ENCODE peak calls at places on chromosome 17, in nine cellular contexts. F is stimulated activated CD8-positive, alpha-beta memory T cell treated with anti-CD3 and anti-CD28 coated beads, Interleukin-2, amount 100 ng/mL, for 48 hours; E is dorsolateral prefrontal cortex; G is PC-9; K is lung; Y is naive thymus-derived CD8-positive, alpha-beta T cell; U is dermis blood vessel endothelial cell; C is AG04450; D is GM23338. W is an unnamed sample.

GRCh38 chr17:78421084-78421533 is 42.7 kb downstream of the PGS1 start:
- DNase-seq in F (no peak), G (no peak), D (no peak), U (no peak), E (no peak), K (no peak), C (no peak), Y (no peak), W (no peak)

GRCh38 chr17:50257574-50258224 is 16.6 kb upstream of the TMEM92 start:
- DNase-seq in C (no peak), D (no peak), U (no peak), Y (no peak), F (no peak), E (peak; percentile 3), K (no peak), G (no peak), W (no peak)

GRCh38 chr17:76427457-76428231 is 25.3 kb downstream of the UBE2O start:
- DNase-seq in F (no peak), E (no peak), D (no peak), K (no peak), C (peak; percentile 37), U (peak; percentile 77), Y (no peak), G (no peak), W (no peak)

GRCh38 chr17:74210191-74211140 is 2.9 kb upstream of the TTYH2 start:
- DNase-seq in U (peak; percentile 84), Y (peak; percentile 75), C (no peak), E (peak; percentile 81), D (peak; percentile 70), K (peak; percentile 74), G (peak; percentile 74), F (peak; percentile 57), W (no peak)

GRCh38 chr17:41666708-41667279 is 21.9 kb upstream of the EIF1 start:
- DNase-seq in D (peak; percentile 91), E (peak; percentile 82), U (peak; percentile 83), Y (peak; percentile 84), G (peak; percentile 78), K (peak; percentile 85), F (peak; percentile 74), C (no peak), W (peak; percentile 85)

GRCh38 chr17:1732241-1733046 is 7.9 kb downstream of the WDR81 start:
- DNase-seq in Y (no peak), C (no peak), D (no peak), K (no peak), G (no peak), E (no peak), U (no peak), F (no peak), W (no peak)

GRCh38 chr17:21296097-21297025 is 11.8 kb downstream of the MAP2K3 start:
- DNase-seq in E (no peak), U (no peak), G (no peak), C (no peak), K (no peak), F (no peak), D (no peak), Y (no peak), W (no peak)

GRCh38 chr17:46097497-46097896 is 95.7 kb downstream of the KANSL1 start:
- DNase-seq in E (no peak), C (no peak), U (no peak), K (no peak), D (no peak), F (no peak), G (no peak), Y (no peak), W (no peak)

GRCh38 chr17:54807331-54807730 is 93.3 kb upstream of the TOM1L1 start:
- DNase-seq in E (no peak), K (no peak), D (no peak), Y (no peak), C (no peak), U (no peak), G (no peak), F (no peak), W (no peak)

GRCh38 chr17:75553553-75554110 is 28.1 kb downstream of the LLGL2 start:
- DNase-seq in K (no peak), F (no peak), G (no peak), U (no peak), C (no peak), E (no peak), Y (no peak), D (no peak), W (no peak)

GRCh38 chr17:56902350-56902749 is 11.5 kb downstream of the TRIM25 start:
- DNase-seq in U (peak; percentile 62), G (peak; percentile 73), D (no peak), Y (no peak), E (no peak), K (no peak), F (no peak), C (no peak), W (no peak)

GRCh38 chr17:58271532-58271931 is 9.2 kb downstream of the MPO start:
- DNase-seq in U (no peak), G (no peak), D (no peak), C (no peak), Y (no peak), E (no peak), F (no peak), K (no peak), W (no peak)

GRCh38 chr17:17811381-17812210 is 25.2 kb downstream of the SREBF1 start:
- DNase-seq in C (no peak), F (no peak), U (no peak), Y (no peak), K (no peak), E (no peak), G (no peak), D (no peak), W (no peak)

GRCh38 chr17:32241521-32242094 is 24.0 kb upstream of the RHBDL3 start:
- DNase-seq in F (no peak), C (no peak), Y (no peak), U (no peak), G (no peak), K (no peak), E (no peak), D (no peak), W (no peak)

GRCh38 chr17:49603238-49603637 is 27.6 kb downstream of the NXPH3 start:
- DNase-seq in D (no peak), G (no peak), K (no peak), C (no peak), E (no peak), F (no peak), Y (no peak), U (no peak), W (no peak)

GRCh38 chr17:42016411-42016831 is 818 bp downstream of the DNAJC7 start:
- DNase-seq in E (no peak), G (no peak), C (no peak), U (peak; percentile 32), K (no peak), F (no peak), D (no peak), Y (no peak), W (peak; percentile 52)

GRCh38 chr17:34146440-34147043 is 108.5 kb upstream of the CCL2 start:
- DNase-seq in E (peak; percentile 41), Y (peak; percentile 16), U (peak; percentile 34), C (no peak), G (peak; percentile 40), F (peak; percentile 43), D (peak; percentile 88), K (peak; percentile 48), W (peak; percentile 58)

GRCh38 chr17:2418572-2418971 is 17.7 kb upstream of the MNT start:
- DNase-seq in C (no peak), Y (no peak), E (no peak), G (no peak), D (no peak), K (no peak), F (no peak), U (no peak), W (no peak)

GRCh38 chr17:3659541-3660111 is 8.8 kb downstream of the TAX1BP3 start:
- DNase-seq in F (no peak), Y (no peak), E (peak; percentile 47), U (peak; percentile 83), D (no peak), C (peak; percentile 45), G (peak; percentile 73), K (peak; percentile 58), W (no peak)

GRCh38 chr17:27280527-27280926 is 13.4 kb upstream of the WSB1 start:
- DNase-seq in F (no peak), C (no peak), K (no peak), U (no peak), D (no peak), E (no peak), G (no peak), Y (no peak), W (no peak)

GRCh38 chr17:43667506-43668438 is 6.0 kb upstream of the MEOX1 start:
- DNase-seq in F (no peak), C (no peak), E (no peak), Y (no peak), U (peak; percentile 81), K (no peak), D (no peak), G (peak; percentile 72), W (no peak)

GRCh38 chr17:42563543-42563942 is 1.6 kb downstream of the COASY start:
- DNase-seq in C (no peak), D (no peak), F (no peak), Y (no peak), K (no peak), U (peak; percentile 28), G (peak; percentile 72), E (no peak), W (no peak)

GRCh38 chr17:17840751-17841591 is 4.2 kb upstream of the SREBF1 start:
- DNase-seq in E (no peak), D (peak; percentile 30), U (peak; percentile 43), Y (no peak), F (no peak), G (peak; percentile 57), C (no peak), K (no peak), W (no peak)

GRCh38 chr17:82648165-82648668 is at the start of gene WDR45B:
- DNase-seq in G (peak; percentile 95), Y (peak; percentile 86), C (peak; percentile 95), U (peak; percentile 99), D (peak; percentile 97), K (peak; percentile 95), F (peak; percentile 88), E (peak; percentile 98), W (peak; percentile 91)

GRCh38 chr17:19769946-19770652 is 22.0 kb upstream of the ALDH3A1 start:
- DNase-seq in G (no peak), E (no peak), K (no peak), D (no peak), F (no peak), Y (no peak), U (peak; percentile 69), C (peak; percentile 10), W (no peak)

GRCh38 chr17:38418693-38419507 is 9.4 kb upstream of the ARHGAP23 start:
- DNase-seq in E (no peak), G (no peak), U (no peak), F (no peak), K (no peak), C (no peak), Y (no peak), D (peak; percentile 62), W (no peak)